ENCODE peak calls at places on chromosomes 12 and 14, in four cellular contexts. X, G, I and T are unnamed samples.
A peak's percentile ranks its signal among the peaks of the same experiment; 100 is the strongest.

GRCh38 chr12:127550271-127550670 is 716.7 kb upstream of the TMEM132C start:
- DNase-seq in G (no peak), I (no peak), X (no peak), T (no peak)

GRCh38 chr12:70317781-70318180 is 48.3 kb upstream of the KCNMB4 start:
- DNase-seq in I (no peak), G (no peak), X (no peak), T (no peak)

GRCh38 chr12:46832084-46832704 is 6.4 kb upstream of the SLC38A4 start:
- DNase-seq in G (no peak), X (no peak), I (peak; percentile 77), T (no peak)

GRCh38 chr12:68349921-68350606 is 17.9 kb upstream of the MDM1 start:
- DNase-seq in X (no peak), G (no peak), I (no peak), T (no peak)

GRCh38 chr12:107884769-107885694 is 110.5 kb downstream of the ASCL4 start:
- DNase-seq in X (no peak), I (peak; percentile 53), G (peak; percentile 74), T (peak; percentile 63)

GRCh38 chr12:109732321-109733305 is 19.0 kb downstream of the FAM222A start:
- DNase-seq in G (peak; percentile 73), X (peak; percentile 4), I (peak; percentile 39), T (peak; percentile 28)

GRCh38 chr12:130196827-130197226 is 34.6 kb downstream of the FZD10 start:
- DNase-seq in X (no peak), I (no peak), G (no peak), T (no peak)

GRCh38 chr12:65881348-65881961 is 57.2 kb downstream of the HMGA2 start:
- DNase-seq in G (no peak), X (peak; percentile 24), I (no peak), T (no peak)

GRCh38 chr12:13167226-13167625 is 29.3 kb upstream of the EMP1 start:
- DNase-seq in G (no peak), X (no peak), I (no peak), T (no peak)

GRCh38 chr12:3077572-3078081 is 448 bp downstream of the TSPAN9 start:
- DNase-seq in G (no peak), I (peak; percentile 57), X (peak; percentile 47), T (no peak)

GRCh38 chr14:72965249-72965648 is 39.0 kb downstream of the DCAF4 start:
- DNase-seq in I (no peak), X (no peak), G (no peak), T (no peak)

GRCh38 chr12:64883264-64884163 is 59.1 kb downstream of the TBC1D30 start:
- DNase-seq in X (no peak), I (no peak), G (no peak), T (no peak)

GRCh38 chr14:63295231-63295685 is 23.5 kb downstream of the GPHB5 start:
- DNase-seq in I (no peak), G (no peak), X (no peak), T (no peak)

GRCh38 chr14:59188461-59189280 is at the start of gene DAAM1:
- DNase-seq in X (peak; percentile 98), I (peak; percentile 98), G (peak; percentile 91), T (peak; percentile 99)

GRCh38 chr12:89354630-89354931 is 2.3 kb upstream of the DUSP6 start:
- DNase-seq in I (peak; percentile 56), G (no peak), X (no peak), T (no peak)

GRCh38 chr14:67474366-67474765 is 14.2 kb downstream of the TMEM229B start:
- DNase-seq in X (no peak), G (no peak), I (no peak), T (no peak)

GRCh38 chr12:71890475-71890874 is 48.2 kb upstream of the TPH2 start:
- DNase-seq in G (no peak), X (no peak), I (no peak), T (no peak)

GRCh38 chr12:16513231-16513630 is 92.7 kb downstream of the LMO3 start:
- DNase-seq in G (no peak), X (no peak), I (no peak), T (no peak)

DNA sequence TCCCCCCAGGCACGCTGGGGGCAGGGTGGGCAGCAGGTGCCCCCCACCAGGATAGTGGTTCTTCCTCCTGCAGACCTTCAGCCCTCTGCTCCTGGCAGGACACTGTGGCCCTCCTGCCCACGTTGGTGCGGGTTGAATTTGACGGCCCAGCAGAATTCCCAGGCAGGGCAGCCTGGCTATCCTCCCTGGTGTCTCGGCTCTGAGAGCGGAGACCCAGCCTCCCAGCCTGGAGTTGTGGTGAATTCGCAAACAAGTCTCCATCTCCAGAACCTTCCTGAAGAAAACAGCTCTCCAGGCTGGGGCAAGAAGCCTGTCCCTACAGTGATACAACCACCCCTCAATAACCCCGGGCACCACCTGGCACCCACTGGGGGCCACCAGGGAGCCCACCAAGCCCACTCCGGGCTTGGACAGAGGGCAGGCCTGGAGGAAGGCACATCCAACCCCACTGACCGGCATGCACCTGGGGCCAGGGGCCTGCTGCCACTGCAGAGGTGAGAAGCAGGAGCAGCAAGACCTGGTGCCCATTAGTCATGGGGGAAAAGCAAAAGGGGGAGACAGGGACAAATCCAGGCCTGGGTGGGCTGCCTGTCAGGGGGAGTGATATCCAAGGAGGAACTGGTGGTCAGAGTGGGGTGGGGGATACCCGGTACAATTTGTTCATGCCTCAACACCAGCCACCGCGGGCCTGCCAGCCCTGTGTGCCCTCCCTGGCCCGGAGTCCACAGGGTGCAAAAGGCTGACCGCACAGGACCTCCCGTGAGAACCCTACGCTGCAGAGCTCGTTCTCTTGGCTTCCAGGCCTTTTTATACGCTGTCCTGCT is 3.6 kb downstream of the ANKRD9 start:
- DNase-seq in G (no peak), X (no peak), I (no peak), T (no peak)
- H3K27ac ChIP-seq in G (no peak overlapping the region), X (peak overlapping the region; percentile 94), I (no peak overlapping the region), T (no peak overlapping the region)

DNA sequence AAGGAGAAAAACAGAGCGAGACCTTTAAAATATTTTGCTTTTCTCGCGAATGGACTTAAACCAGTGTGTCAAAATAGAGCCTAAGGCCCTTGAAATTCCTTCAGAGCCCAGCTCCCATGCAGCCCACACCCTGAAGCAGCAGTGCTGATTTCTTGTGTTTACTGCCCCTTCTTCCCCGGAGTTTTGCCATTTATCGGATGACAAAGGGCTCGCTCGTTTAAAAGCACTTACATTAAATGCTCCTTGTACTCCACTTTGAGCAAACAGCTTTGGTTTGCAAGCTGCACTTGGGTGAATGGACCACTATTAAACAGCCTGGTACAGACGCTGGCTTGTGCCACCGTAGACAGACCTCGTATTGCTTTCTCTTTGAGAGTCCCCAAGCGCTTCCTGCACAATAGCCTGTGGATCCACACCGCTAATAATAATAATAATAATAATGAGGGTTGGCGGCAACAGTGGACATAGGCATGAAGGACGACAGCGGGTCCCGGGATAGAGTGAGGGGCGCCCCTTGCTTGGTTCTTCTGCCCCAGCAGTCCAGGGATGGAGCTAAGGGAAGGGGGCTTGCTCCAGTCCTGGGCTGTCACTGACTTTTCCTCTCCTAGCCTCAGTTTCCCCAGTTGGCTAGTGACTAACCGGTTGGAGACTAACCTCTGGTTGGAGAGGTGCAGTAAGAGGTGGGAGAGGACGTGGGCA is 6.6 kb downstream of the DLK1 start:
- DNase-seq in G (peak; percentile 24), I (no peak), X (no peak), T (no peak)
- TF ChIP-seq CTCF in G (no peak), I (no peak), X (no peak), T (no peak)

GRCh38 chr12:7642876-7643309 is 22.8 kb downstream of the APOBEC1 start:
- DNase-seq in X (no peak), G (no peak), I (no peak), T (no peak)
- H3K4me1 ChIP-seq in X (peaks cover 3% of the 10 kb centered on the region), G (no peaks in the 10 kb centered on the region), I (no peaks in the 10 kb centered on the region), T (peaks cover 6% of the 10 kb centered on the region)

GRCh38 chr14:69050235-69051184 is 71.4 kb upstream of the ACTN1 start:
- DNase-seq in X (no peak), G (no peak), I (no peak), T (no peak)
- H3K27ac ChIP-seq in X (peak overlapping the region; percentile 89), G (peak overlapping the region; percentile 43), I (peak overlapping the region; percentile 73), T (peak overlapping the region; percentile 74)

DNA sequence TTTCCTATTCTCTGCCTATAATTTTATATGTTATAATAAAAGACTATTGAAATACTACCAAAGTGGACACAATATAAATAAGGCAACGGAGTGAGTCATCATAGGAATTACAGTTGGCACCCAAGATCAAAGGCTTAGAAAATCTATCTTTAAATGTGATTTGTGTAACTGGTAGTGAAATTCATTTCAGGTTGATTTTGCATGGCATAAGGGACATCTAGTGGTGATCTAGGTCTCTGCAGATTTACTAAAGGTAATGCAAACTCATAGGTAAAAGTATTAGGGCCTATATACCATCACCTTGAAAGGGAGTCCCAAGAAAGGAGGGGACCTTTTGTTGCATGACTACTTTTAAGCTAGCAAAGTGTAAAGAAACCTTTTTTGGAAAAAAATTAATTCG is 527.2 kb downstream of the NRXN3 start:
- DNase-seq in X (no peak), I (no peak), G (peak; percentile 17), T (no peak)
- TF ChIP-seq CTCF in X (peak; percentile 49), I (peak; percentile 40), G (peak; percentile 52), T (no peak)